ENCODE peak calls at places on chromosomes 6 and 20, in seven cellular contexts. G is H1; S is CD8-positive, alpha-beta T cell; U is spleen; J is heart right ventricle; A is adrenal gland; M is Peyer's patch. I is an unnamed sample. For H3K9me3 and H3K4me1, the result is how much of the 10 kb centered on the place peaks cover.

GRCh38 chr20:53718142-53718481 is 124.5 kb upstream of the ZNF217 start:
- DNase-seq in S (no peak), M (no peak), G (no peak), U (no peak), A (no peak), J (no peak), I (no peak)

GRCh38 chr6:154302111-154302752 is 54.4 kb downstream of the IPCEF1 start:
- DNase-seq in G (no peak), S (no peak), M (no peak), A (peak), J (no peak), U (no peak), I (peak)

GRCh38 chr20:400121-400450 is 8.0 kb upstream of the RBCK1 start:
- DNase-seq in A (no peak), G (no peak), J (no peak), U (no peak), M (no peak), S (no peak), I (no peak)

GRCh38 chr6:25175216-25175615 is 104.0 kb upstream of the CARMIL1 start:
- DNase-seq in G (no peak), U (no peak), M (no peak), S (no peak), A (no peak), J (no peak), I (no peak)

GRCh38 chr6:41502607-41503434 is 43.4 kb upstream of the FOXP4 start:
- DNase-seq in J (peak), G (peak), A (no peak), U (no peak), M (no peak), S (no peak), I (peak)

GRCh38 chr6:127939442-127940066 is 38.7 kb upstream of the THEMIS start:
- DNase-seq in G (no peak), U (no peak), J (no peak), M (no peak), S (no peak), A (no peak), I (peak)

GRCh38 chr20:38894091-38894847 is 31.9 kb upstream of the FAM83D start:
- DNase-seq in U (no peak), M (peak), A (no peak), J (peak), S (no peak), G (no peak), I (no peak)

GRCh38 chr6:2751871-2752270 is 1.1 kb upstream of the MYLK4 start:
- DNase-seq in U (no peak), J (no peak), G (no peak), M (no peak), A (no peak), S (no peak), I (peak)

GRCh38 chr6:142015011-142015410 is 117.7 kb upstream of the GJE1 start:
- DNase-seq in G (no peak), U (no peak), M (no peak), S (no peak), A (no peak), J (no peak), I (no peak)

GRCh38 chr6:26159417-26160273 is 72.4 kb downstream of the HFE start:
- DNase-seq in J (no peak), G (no peak), S (no peak), U (no peak), A (no peak), M (no peak), I (peak)

GRCh38 chr20:48295445-48295903 is 510.2 kb upstream of the SULF2 start:
- DNase-seq in M (no peak), A (peak), G (no peak), U (no peak), J (peak), S (no peak), I (peak)

GRCh38 chr6:11113038-11113437 is 1.5 kb upstream of the ERVFRD-1 start:
- DNase-seq in S (no peak), J (no peak), G (no peak), A (no peak), M (no peak), U (no peak), I (no peak)

GRCh38 chr6:125812394-125813231 is 21.9 kb downstream of the NCOA7 start:
- DNase-seq in A (no peak), M (no peak), S (no peak), G (no peak), J (no peak), U (no peak), I (peak)

GRCh38 chr6:63523630-63524029 is 48.6 kb upstream of the LOC128125822 start:
- DNase-seq in A (no peak), G (no peak), J (no peak), M (no peak), S (no peak), U (no peak), I (no peak)

GRCh38 chr20:3080939-3081388 is 3.6 kb downstream of the AVP start:
- DNase-seq in S (no peak), U (peak), A (peak), M (no peak), J (peak), G (no peak), I (no peak)

GRCh38 chr6:169234634-169235033 is 19.0 kb downstream of the THBS2 start:
- DNase-seq in S (no peak), M (no peak), U (no peak), G (no peak), J (no peak), A (no peak), I (peak)

GRCh38 chr20:24698189-24698588 is 228.8 kb downstream of the SYNDIG1 start:
- DNase-seq in S (no peak), U (no peak), A (no peak), G (peak), M (peak), J (no peak), I (no peak)

GRCh38 chr6:6738922-6739717 is 150.6 kb downstream of the LY86 start:
- DNase-seq in U (no peak), M (no peak), J (no peak), S (no peak), A (peak), G (no peak), I (no peak)

GRCh38 chr6:34597605-34598353 is 41.6 kb upstream of the SPDEF start:
- DNase-seq in G (no peak), U (no peak), A (no peak), S (no peak), M (no peak), J (no peak), I (no peak)

GRCh38 chr20:36856691-36857635 is 19.0 kb upstream of the TLDC2 start:
- DNase-seq in A (no peak), M (no peak), J (peak), G (no peak), U (peak), S (peak), I (peak)

GRCh38 chr6:140427842-140428241 is 1053.4 kb upstream of the CITED2 start:
- DNase-seq in S (no peak), G (no peak), M (no peak), U (no peak), A (no peak), J (no peak), I (no peak)

GRCh38 chr6:61809004-61809595 is 476.9 kb downstream of the KHDRBS2 start:
- DNase-seq in G (no peak), M (no peak), U (no peak), S (no peak), A (no peak), J (no peak), I (no peak)

GRCh38 chr6:40912158-40912946 is 126.7 kb downstream of the UNC5CL start:
- DNase-seq in A (peak), G (no peak), U (no peak), S (peak), M (peak), J (peak), I (no peak)

GRCh38 chr20:38961530-38962043 is 557 bp upstream of the DHX35 start:
- DNase-seq in A (no peak), J (no peak), U (no peak), S (no peak), G (no peak), M (no peak), I (no peak)

GRCh38 chr6:23081701-23082100 is 512.3 kb downstream of the HDGFL1 start:
- DNase-seq in J (no peak), S (no peak), U (no peak), M (no peak), G (no peak), A (no peak), I (no peak)

GRCh38 chr6:73391735-73392134 is 2.9 kb upstream of the DDX43 start:
- DNase-seq in U (no peak), S (no peak), A (no peak), M (no peak), G (no peak), J (no peak), I (no peak)

GRCh38 chr6:73393278-73393677 is 1.4 kb upstream of the DDX43 start:
- DNase-seq in J (no peak), S (no peak), A (no peak), G (no peak), M (no peak), U (no peak), I (no peak)

GRCh38 chr6:73388433-73388799 is 6.2 kb upstream of the DDX43 start:
- DNase-seq in M (no peak), S (no peak), A (no peak), U (no peak), J (no peak), G (no peak), I (no peak)

GRCh38 chr6:73389854-73390253 is 4.8 kb upstream of the DDX43 start:
- DNase-seq in G (peak), J (no peak), S (no peak), M (no peak), A (no peak), U (no peak), I (no peak)

DNA sequence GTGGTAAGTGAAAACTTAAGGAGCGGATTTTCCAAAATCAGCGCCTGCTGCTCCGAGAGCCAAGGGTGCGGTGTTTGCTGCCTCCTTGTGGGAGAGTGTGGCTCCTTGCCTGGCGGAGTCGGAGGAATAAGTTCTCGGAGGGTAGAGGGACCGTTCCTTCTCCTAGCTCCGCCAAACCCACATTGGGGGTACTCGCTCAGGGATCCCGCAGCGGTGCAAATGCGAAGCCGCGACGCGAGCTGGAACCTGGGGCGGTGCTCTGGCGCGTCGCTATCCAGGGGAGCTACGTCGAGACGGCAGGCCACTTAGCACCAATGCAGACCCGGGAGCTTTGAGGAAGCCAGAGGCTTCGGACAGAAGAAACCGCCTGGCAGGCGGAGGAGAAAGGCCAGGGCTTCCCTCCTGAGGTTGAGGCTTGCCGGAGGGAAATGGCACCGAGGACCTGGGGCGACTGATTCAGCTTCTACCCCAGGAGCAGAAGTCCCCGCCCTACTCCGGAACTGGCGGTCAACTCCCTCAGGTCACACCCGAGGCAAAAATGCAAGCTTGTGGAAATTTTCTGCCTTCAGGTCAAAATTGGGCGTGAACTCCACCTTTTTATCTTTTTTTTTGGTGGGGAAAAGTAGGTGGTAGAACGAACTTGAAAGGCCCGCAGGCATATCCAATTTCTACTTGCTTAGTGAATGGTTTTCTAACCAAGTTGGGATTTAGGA is 5.7 kb upstream of the DDX43 start:
- DNase-seq in A (peak), U (peak), S (peak), G (peak), J (peak), M (peak), I (peak)
- H3K4me3 ChIP-seq in A (no peak), U (peak), S (peak), G (peak), J (peak), M (peak), I (peak)

DNA sequence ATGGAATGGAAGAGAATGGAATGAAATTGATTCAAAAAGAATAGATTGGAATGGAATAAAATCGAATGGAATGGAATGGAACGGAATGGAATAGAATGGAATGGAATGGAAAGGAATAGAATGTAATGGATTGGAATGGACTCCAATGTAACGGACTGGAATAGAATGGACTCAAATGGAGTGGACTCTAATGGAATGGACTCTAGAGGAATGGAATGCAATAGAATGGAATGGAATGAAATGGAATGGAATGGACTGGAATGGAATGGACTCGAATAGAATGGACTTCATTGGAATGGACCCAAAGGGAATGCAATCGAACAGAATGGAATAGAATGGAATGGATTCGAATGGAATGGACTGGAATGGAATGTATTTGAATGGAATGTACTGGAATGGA is 19.7 kb upstream of the DEFB115 start:
- DNase-seq in G (no peak), A (no peak), M (no peak), U (no peak), S (no peak), J (no peak), I (no peak)
- H3K9me3 ChIP-seq in G (half or more), A (under half), M (under half), U (half or more), S (under half), J (half or more), I (under half)

DNA sequence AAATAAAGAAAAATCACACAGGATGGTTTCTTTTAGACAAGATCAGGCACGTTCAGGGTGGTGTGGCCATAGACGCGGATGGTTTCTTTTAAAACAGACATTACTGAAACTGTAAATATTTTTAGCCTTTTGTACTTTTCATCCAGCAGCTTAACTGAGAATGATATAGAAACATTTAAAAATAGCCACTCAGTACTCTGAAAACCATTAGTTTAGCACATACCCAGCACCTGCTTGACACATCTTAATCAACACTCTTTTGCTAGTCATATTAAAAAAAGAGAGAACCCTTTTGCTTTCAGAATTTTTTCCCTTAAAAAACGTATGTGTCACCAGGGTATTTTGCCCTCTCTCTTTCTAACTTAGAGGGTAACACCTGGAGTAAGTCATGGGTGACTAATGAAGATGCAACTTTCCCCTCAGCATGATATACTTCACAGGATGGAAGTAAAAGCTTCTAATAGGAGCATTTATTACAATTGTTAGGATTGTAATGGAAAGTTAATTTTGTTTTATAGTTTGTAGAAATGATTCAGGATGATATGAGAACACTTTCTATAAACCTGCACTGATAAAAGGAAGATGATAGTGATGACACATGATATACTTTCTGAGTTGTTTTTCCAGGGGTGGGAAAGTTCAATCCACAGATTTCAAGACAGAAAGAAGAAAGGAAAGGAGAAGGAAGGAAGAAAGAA is 45.2 kb downstream of the BACH2 start:
- DNase-seq in A (no peak), J (no peak), G (no peak), M (no peak), U (no peak), S (no peak), I (no peak)
- H3K4me1 ChIP-seq in A (under half), J (under half), G (under half), M (under half), U (under half), S (half or more), I (under half)

DNA sequence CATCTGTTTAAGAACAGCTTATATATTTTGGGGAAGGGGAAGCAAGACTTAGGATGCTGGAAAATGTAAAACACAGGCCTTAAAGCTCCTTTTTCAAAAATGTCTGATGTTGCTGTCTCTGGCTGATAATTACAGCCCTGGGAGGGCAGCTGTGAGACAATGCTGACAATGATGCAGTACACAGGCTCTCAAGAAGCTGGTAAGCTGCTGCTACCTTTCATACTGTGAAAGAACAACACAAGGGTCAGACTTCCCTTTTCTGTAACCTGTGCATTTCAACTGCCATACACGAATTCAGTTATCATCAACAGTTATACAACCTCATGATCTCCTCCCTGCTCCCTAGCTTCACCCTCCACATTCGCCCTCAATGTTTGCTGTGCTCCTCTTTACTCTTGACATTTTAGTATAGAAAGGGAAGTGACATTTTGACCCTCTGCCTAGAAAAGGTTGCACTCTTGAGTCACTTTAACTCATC is 25.2 kb downstream of the MAP7 start:
- DNase-seq in U (no peak), A (no peak), J (no peak), S (no peak), G (no peak), M (no peak), I (no peak)
- H3K4me3 ChIP-seq in U (no peak), A (no peak), J (no peak), S (no peak), G (no peak), M (no peak), I (no peak)

I was measured in SJSA1.